ENCODE peak calls at places on chromosomes 11 and 22, in five cellular contexts. W, K, X, M and J are unnamed samples.

GRCh38 chr11:32439488-32440210 is 4.3 kb upstream of the WT1 start:
- DNase-seq in W (no peak), K (no peak), X (no peak), M (no peak), J (no peak)

GRCh38 chr11:112265659-112266409 is 5.2 kb upstream of the PLET1 start:
- DNase-seq in W (no peak), K (peak; percentile 68), X (no peak), M (no peak), J (no peak)

GRCh38 chr11:116199182-116199581 is 573.6 kb downstream of the BUD13 start:
- DNase-seq in W (no peak), K (no peak), X (no peak), M (no peak), J (no peak)

GRCh38 chr11:124900464-124900863 is 2.8 kb upstream of the ROBO4 start:
- DNase-seq in W (peak; percentile 50), K (peak; percentile 89), X (peak; percentile 96), M (peak; percentile 68), J (peak; percentile 46)

GRCh38 chr22:46783721-46784120 is 21.3 kb downstream of the TBC1D22A start:
- DNase-seq in W (no peak), K (no peak), X (no peak), M (no peak), J (no peak)

GRCh38 chr11:69892986-69893555 is 73.9 kb upstream of the FGF3 start:
- DNase-seq in W (no peak), K (no peak), X (no peak), M (no peak), J (no peak)

GRCh38 chr11:37353192-37353591 is 755.2 kb upstream of the RAG2 start:
- DNase-seq in W (no peak), K (no peak), X (no peak), M (no peak), J (no peak)

GRCh38 chr22:28440517-28441366 is 238.9 kb downstream of the TTC28 start:
- DNase-seq in W (peak; percentile 78), K (peak; percentile 81), X (peak; percentile 42), M (no peak), J (no peak)

GRCh38 chr11:15199693-15200092 is 85.0 kb downstream of the INSC start:
- DNase-seq in W (no peak), K (peak; percentile 68), X (peak; percentile 39), M (no peak), J (no peak)

GRCh38 chr22:26463688-26464087 is 19.9 kb downstream of the HPS4 start:
- DNase-seq in W (no peak), K (no peak), X (no peak), M (no peak), J (no peak)

GRCh38 chr22:17587631-17588030 is 24.3 kb downstream of the SLC25A18 start:
- DNase-seq in W (no peak), K (no peak), X (no peak), M (no peak), J (no peak)

GRCh38 chr11:118434553-118435232 is 1.6 kb upstream of the KMT2A start:
- DNase-seq in W (no peak), K (peak; percentile 53), X (no peak), M (no peak), J (no peak)

GRCh38 chr11:45444796-45445195 is 158.7 kb upstream of the SYT13 start:
- DNase-seq in W (no peak), K (no peak), X (no peak), M (no peak), J (no peak)

GRCh38 chr11:30423886-30424285 is 101.0 kb downstream of the ARL14EP start:
- DNase-seq in W (no peak), K (no peak), X (no peak), M (no peak), J (no peak)

GRCh38 chr22:18071968-18072310 is 5.9 kb upstream of the PEX26 start:
- DNase-seq in W (no peak), K (no peak), X (no peak), M (no peak), J (no peak)

GRCh38 chr11:75537740-75538139 is 12.0 kb upstream of the GDPD5 start:
- DNase-seq in W (no peak), K (no peak), X (no peak), M (no peak), J (no peak)

GRCh38 chr11:75538150-75538942 is 12.6 kb upstream of the GDPD5 start:
- DNase-seq in W (no peak), K (no peak), X (no peak), M (no peak), J (no peak)

GRCh38 chr11:75539459-75540022 is 13.8 kb upstream of the GDPD5 start:
- DNase-seq in W (no peak), K (no peak), X (no peak), M (no peak), J (no peak)

GRCh38 chr11:75535039-75535563 is 9.4 kb upstream of the GDPD5 start:
- DNase-seq in W (no peak), K (no peak), X (no peak), M (no peak), J (no peak)

DNA sequence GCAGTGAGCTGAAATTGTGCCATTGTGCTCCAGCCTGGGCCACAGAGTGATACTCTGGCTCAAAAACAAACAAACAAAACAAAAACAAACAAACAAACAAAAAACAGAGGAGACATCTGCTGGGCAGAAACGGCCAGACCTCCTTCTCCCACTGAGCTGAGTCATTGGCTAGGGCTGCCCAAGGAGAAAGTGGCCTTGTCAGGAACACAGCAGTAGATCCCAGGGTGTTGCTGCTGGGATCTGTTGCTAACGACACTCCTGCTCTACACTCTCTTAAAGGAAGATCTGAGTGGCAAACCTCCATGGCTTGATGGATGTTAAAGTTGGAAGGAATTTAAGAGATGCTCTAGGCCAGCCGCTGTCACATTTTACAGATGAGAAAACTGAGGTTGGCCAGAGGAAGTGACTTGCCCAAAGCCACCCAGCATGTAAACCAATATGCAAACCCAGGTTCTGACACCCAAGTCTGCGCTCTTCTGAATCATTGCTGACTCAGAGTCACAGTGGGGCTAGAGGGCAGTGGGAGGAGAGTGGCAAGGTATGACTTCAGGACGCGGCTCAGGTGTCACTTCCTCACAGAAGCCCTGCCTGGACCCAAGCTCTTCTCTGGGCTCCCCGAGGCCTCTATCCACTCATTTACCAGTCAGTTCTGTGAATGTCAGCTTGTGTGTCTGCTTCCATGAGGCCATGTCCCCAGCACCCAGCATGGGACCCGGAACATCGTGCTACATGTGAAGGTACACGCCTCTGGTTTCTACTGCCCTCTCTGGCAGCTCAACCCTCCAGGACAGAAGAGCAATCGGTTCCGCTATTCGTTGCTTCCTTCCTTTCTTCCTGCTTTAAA is 11.3 kb upstream of the GDPD5 start:
- DNase-seq in W (no peak), K (peak; percentile 50), X (peak; percentile 52), M (no peak), J (no peak)
- TF ChIP-seq CTCF in W (no peak), K (no peak), X (no peak), M (no peak), J (no peak)

GRCh38 chr11:122653911-122654310 is 1.6 kb upstream of the UBASH3B start:
- DNase-seq in W (no peak), K (no peak), X (peak; percentile 49), M (no peak), J (no peak)

GRCh38 chr11:122652495-122652894 is 3.0 kb upstream of the UBASH3B start:
- DNase-seq in W (no peak), K (no peak), X (no peak), M (no peak), J (no peak)

GRCh38 chr11:122655527-122656072 is at the start of gene UBASH3B:
- DNase-seq in W (peak; percentile 68), K (peak; percentile 93), X (peak; percentile 88), M (no peak), J (peak; percentile 50)

GRCh38 chr11:122656631-122657101 is 1.1 kb downstream of the UBASH3B start:
- DNase-seq in W (no peak), K (peak; percentile 41), X (peak; percentile 47), M (no peak), J (no peak)

DNA sequence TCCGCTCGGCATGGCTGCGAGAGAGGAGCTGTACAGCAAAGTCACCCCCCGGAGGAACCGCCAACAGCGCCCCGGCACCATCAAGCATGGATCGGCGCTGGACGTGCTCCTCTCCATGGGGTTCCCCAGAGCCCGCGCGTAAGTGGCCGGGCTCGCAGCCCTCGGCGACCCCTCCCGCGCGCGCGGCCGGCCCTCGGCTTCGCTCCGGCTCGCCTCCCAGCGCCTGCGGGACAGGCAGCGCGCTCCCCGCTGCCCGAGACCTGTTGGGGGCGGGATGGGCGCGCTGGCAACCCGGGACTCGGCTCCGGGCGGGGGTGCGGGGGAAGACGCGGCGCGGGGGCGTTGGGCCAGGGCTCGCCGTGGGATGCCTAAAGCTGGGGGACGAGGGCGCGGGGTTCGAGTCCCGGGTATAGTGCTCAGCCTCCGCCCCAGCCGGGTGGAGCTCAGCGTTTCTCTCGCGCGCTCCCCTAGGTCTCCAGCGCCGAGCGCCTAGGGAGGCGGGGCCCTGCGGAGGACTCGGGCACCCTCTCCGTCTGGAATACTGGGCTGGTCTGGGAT is 630 bp downstream of the UBASH3B start:
- DNase-seq in W (no peak), K (peak; percentile 73), X (peak; percentile 57), M (no peak), J (no peak)
- TF ChIP-seq CTCF in W (no peak), K (no peak), X (no peak), M (no peak), J (no peak)

DNA sequence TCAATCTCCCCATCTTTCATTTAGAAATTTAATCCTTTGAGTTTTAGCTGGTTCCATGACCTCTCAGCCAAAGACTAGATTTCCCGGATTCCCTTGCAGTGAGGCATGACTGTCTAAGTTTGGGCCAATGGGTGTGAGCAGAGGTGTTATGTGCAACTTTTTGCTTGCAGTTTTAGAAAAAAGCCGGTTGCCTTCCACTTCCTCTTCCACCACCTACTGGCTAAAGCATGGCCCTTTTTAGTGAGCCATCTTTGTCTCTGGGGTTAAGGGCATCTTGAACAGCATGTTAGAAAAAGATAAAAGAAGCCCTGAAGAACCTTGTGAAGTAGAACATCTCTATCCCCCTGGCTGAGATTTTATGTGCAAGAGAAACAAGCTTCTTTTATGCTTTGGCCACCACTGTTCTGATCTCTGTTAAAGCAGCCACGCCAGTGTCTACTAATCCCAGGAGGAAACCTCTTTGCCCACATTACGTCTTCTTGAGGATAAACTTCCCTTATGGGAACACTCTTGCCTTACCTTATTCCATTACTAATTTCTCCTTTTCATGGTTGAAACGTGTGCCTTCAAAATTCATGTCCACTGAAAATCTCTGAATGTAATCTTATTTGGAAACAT is 279.9 kb downstream of the TENM4 start:
- DNase-seq in W (no peak), K (peak; percentile 45), X (peak; percentile 53), M (no peak), J (no peak)
- TF ChIP-seq CTCF in W (no peak), K (peak; percentile 54), X (peak; percentile 55), M (no peak), J (no peak)

GRCh38 chr11:82701847-82702520 is 31.7 kb downstream of the FAM181B start:
- DNase-seq in W (peak; percentile 22), K (peak; percentile 6), X (peak; percentile 55), M (no peak), J (no peak)
- TF ChIP-seq CTCF in W (peak; percentile 70), K (peak; percentile 57), X (peak; percentile 73), M (peak; percentile 59), J (peak; percentile 63)

DNA sequence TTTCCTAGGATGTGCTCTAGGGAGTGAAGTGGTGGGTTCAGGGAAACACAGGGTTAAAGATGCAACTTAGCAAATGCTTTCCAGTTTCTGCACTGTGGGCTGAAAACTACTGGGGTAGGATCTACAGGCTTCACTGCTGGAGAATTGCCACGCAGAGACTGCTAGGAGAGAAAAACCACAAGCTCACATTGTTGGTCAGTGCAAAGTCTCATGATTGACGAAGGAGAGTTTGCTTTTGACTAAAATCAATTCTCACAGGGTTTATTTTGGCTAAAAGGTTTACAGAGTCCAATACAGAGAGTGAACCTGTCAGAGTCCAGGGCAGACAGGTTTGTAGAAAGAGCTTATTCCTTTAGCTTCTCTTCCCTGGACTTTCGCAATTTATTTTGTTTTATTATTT is 64.6 kb downstream of the MTNR1B start:
- DNase-seq in W (peak; percentile 91), K (peak; percentile 85), X (no peak), M (no peak), J (no peak)
- TF ChIP-seq CTCF in W (no peak), K (no peak), X (no peak), M (no peak), J (no peak)